ENCODE peak calls at places on chromosomes 13 and 19, in nine cellular contexts. Q is stomach, B is suprapubic skin, W is tibial nerve, P is A549, I is ovary, F is H1, X is sigmoid colon, E is SK-N-SH. G is an unnamed sample.
A peak's percentile ranks its signal among the peaks of the same experiment; 100 is the strongest.

GRCh38 chr19:13121551-13122274 is 3.6 kb downstream of the NACC1 start:
- DNase-seq in Q (no peak), B (no peak), W (no peak), P (no peak), I (no peak), F (no peak), X (no peak), E (no peak), G (no peak)

GRCh38 chr13:27293051-27293691 is 22.5 kb downstream of the RASL11A start:
- DNase-seq in Q (no peak), B (no peak), W (no peak), P (no peak), I (no peak), F (no peak), X (no peak), E (no peak), G (no peak)

GRCh38 chr19:1066748-1067340 is at the start of gene ARHGAP45:
- DNase-seq in Q (peak; percentile 60), B (peak; percentile 73), W (no peak), P (no peak), I (no peak), F (peak; percentile 79), X (no peak), E (peak; percentile 66), G (peak; percentile 70)

GRCh38 chr19:35629332-35629633 is 447 bp downstream of the RBM42 start:
- DNase-seq in Q (no peak), B (no peak), W (no peak), P (no peak), I (no peak), F (no peak), X (no peak), E (no peak), G (no peak)

GRCh38 chr19:18898533-18899408 is 2.8 kb upstream of the CERS1 start:
- DNase-seq in Q (no peak), B (no peak), W (no peak), P (no peak), I (no peak), F (no peak), X (no peak), E (no peak), G (no peak)

GRCh38 chr13:52862358-52863206 is 14.1 kb upstream of the PCDH8 start:
- DNase-seq in Q (peak; percentile 62), B (no peak), W (no peak), P (peak; percentile 23), I (no peak), F (peak; percentile 89), X (no peak), E (peak; percentile 59), G (peak; percentile 44)

GRCh38 chr19:45767881-45768643 is 990 bp downstream of the SIX5 start:
- DNase-seq in Q (peak; percentile 70), B (peak; percentile 84), W (no peak), P (peak; percentile 54), I (peak; percentile 86), F (peak; percentile 79), X (peak; percentile 91), E (peak; percentile 67), G (peak; percentile 70)

GRCh38 chr13:42883771-42884170 is 102.4 kb downstream of the FAM216B start:
- DNase-seq in Q (no peak), B (no peak), W (no peak), P (no peak), I (no peak), F (peak; percentile 42), X (no peak), E (peak; percentile 61), G (peak; percentile 43)

GRCh38 chr13:42836930-42837329 is 55.5 kb downstream of the FAM216B start:
- DNase-seq in Q (no peak), B (no peak), W (no peak), P (peak; percentile 3), I (no peak), F (no peak), X (no peak), E (no peak), G (peak; percentile 12)

GRCh38 chr13:49098198-49098597 is 121.9 kb upstream of the MLNR start:
- DNase-seq in Q (no peak), B (no peak), W (no peak), P (no peak), I (no peak), F (no peak), X (no peak), E (peak; percentile 4), G (no peak)

GRCh38 chr19:1513492-1514294 is 874 bp upstream of the ADAMTSL5 start:
- DNase-seq in Q (peak; percentile 53), B (no peak), W (no peak), P (peak; percentile 39), I (no peak), F (peak; percentile 82), X (no peak), E (peak; percentile 75), G (peak; percentile 69)

GRCh38 chr13:85529216-85529590 is 270.0 kb downstream of the SLITRK6 start:
- DNase-seq in Q (no peak), B (no peak), W (no peak), P (no peak), I (no peak), F (no peak), X (no peak), E (no peak), G (no peak)

DNA sequence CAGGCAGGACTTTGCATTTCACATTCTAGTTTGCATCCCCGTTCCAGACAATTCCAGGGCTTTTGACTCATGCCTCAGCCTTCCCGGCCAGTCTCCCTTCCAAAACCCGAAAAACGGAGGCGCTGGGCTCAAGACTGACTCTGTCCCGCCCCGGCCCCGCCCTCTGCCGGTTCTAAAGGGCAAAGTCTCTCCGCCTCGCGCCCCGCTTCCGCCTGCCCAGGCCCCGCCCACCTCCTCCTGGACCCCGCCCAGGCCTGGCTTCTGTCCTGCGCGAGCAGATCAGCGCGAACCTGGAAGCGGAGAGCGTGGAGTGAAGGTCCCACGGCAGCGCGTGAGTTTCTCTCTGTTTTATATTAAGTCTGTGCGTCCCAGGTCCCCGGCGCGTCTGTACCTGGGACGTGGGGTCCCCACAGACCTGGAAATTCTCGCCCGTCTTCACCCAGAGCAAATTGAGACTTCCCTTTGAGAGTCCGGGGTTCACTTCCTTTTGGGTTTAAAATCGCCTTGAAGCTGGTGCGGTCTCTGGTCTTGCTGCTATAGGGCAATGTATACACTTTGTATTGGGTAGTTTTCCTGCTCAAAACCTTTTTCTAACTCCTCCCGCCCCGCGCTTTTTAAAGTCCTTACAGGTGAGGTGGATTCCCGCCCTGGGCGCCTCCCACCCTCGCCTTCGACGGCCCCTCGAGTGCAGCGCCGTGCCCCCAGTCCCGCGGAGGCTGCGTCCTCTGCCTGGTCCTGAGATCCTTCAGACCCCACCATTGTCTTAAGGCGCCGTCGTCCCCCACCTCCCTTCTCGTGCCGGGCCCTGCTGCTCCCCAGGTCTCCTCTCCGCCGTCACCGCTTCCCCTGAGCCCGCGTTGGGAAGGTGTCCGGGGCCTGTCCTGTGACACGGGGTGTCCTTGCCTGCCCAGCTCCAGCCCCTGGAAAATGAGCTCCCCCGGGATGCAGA is 31.2 kb downstream of the ZNF701 start:
- DNase-seq in Q (peak; percentile 97), B (peak; percentile 97), W (peak; percentile 91), P (no peak), I (peak; percentile 97), F (peak; percentile 97), X (peak; percentile 97), E (peak; percentile 95), G (peak; percentile 98)
- TF ChIP-seq EP300 in Q (no peak), B (no peak), W (peak; percentile 22), P (no peak), I (no peak), F (no peak), X (no peak), E (no peak), G (no peak)

DNA sequence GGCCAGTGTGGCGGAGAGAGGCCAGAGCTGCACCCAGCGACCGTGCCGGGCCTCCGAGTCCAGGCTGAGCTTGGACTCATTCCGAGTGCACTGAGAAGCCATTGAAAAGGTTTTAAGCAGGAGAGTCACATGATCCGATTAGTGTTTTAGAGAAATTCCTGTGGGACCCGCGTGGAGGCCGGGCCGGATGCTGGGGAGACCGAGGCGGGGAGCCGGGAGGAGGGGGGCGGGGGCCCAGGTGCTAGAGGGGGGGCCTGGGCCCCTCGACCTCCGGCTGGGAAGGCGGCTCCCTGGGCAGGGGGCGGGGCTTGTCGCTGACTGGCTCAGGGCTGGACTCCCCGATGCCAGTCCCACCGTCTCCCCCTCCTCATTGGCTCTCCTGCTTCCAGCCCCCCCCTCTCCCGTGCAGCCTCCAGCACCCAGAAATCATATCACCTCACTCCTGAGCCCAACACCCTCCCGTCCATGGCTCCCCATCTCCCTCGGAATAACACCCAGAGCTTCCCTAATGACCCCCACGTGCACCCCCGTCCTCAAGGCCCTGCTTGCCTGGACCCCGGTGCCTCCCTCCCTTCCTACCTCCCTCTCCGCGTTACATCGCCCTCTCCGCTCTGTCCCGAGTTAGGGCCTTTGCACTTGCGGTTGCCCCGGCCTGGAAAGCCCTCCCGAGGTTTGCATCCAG is 5.2 kb upstream of the ZNF579 start:
- DNase-seq in Q (peak; percentile 76), B (peak; percentile 74), W (peak; percentile 36), P (no peak), I (peak; percentile 92), F (peak; percentile 92), X (peak; percentile 89), E (peak; percentile 93), G (peak; percentile 71)
- TF ChIP-seq EP300 in Q (no peak), B (no peak), W (no peak), P (no peak), I (no peak), F (no peak), X (no peak), E (no peak), G (no peak)

GRCh38 chr13:38951525-38952313 is 38.9 kb downstream of the STOML3 start:
- DNase-seq in Q (peak; percentile 72), B (no peak), W (no peak), P (no peak), I (no peak), F (no peak), X (no peak), E (no peak), G (peak; percentile 85)
- TF ChIP-seq EP300 in Q (no peak), B (no peak), W (no peak), P (no peak), I (no peak), F (no peak), X (no peak), E (no peak), G (no peak)

GRCh38 chr13:63190742-63191141 is 1775.1 kb upstream of the PCDH20 start:
- DNase-seq in Q (no peak), B (no peak), W (no peak), P (peak; percentile 1), I (no peak), F (no peak), X (no peak), E (no peak), G (no peak)
- TF ChIP-seq EP300 in Q (no peak), B (no peak), W (no peak), P (no peak), I (no peak), F (no peak), X (no peak), E (no peak), G (no peak)

DNA sequence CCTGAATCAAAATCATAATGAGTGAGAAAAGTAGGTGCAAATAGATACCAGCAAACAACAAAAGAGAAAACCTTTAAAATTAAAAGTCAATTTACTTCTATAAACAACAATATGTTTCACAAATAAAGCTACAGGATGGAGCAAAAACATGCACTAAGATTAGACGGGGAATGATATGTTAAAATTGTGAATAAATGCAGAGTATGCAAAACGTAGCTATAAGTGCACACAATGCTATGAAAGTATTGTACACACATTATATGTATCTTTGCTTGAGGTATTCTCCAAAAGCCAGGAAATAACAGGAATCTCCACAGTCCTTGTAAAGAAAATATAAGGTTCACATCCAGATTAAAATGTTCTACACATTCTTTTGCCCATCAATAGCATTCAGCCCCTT is 523.9 kb downstream of the EFNB2 start:
- DNase-seq in Q (no peak), B (no peak), W (no peak), P (no peak), I (no peak), F (no peak), X (no peak), E (no peak), G (no peak)
- TF ChIP-seq EP300 in Q (no peak), B (no peak), W (no peak), P (no peak), I (no peak), F (no peak), X (no peak), E (no peak), G (no peak)

GRCh38 chr13:79936368-79937136 is 404.4 kb downstream of the SPRY2 start:
- DNase-seq in Q (no peak), B (no peak), W (no peak), P (peak; percentile 78), I (no peak), F (no peak), X (no peak), E (peak; percentile 61), G (no peak)
- TF ChIP-seq EP300 in Q (no peak), B (no peak), W (no peak), P (peak; percentile 89), I (no peak), F (no peak), X (no peak), E (peak; percentile 97), G (peak; percentile 15)

G was measured in transverse colon.